ENCODE peak calls at places on chromosomes 1 and 21, in four cellular contexts. E, I, X and F are unnamed samples.
A peak's percentile ranks its signal among the peaks of the same experiment; 100 is the strongest.

GRCh38 chr1:176033879-176034278 is 173.2 kb downstream of the COP1 start:
- DNase-seq in E (no peak), I (no peak), X (no peak), F (peak; percentile 36)

GRCh38 chr1:162285149-162285561 is 91.5 kb downstream of the SPATA46 start:
- DNase-seq in E (no peak), I (no peak), X (no peak), F (no peak)

GRCh38 chr1:234775477-234776246 is 165.7 kb upstream of the IRF2BP2 start:
- DNase-seq in E (no peak), I (no peak), X (no peak), F (no peak)

GRCh38 chr1:29648026-29648425 is 411.7 kb downstream of the PTPRU start:
- DNase-seq in E (no peak), I (no peak), X (no peak), F (no peak)

GRCh38 chr1:82269466-82269865 is 468.7 kb downstream of the ADGRL2 start:
- DNase-seq in E (no peak), I (no peak), X (no peak), F (no peak)

GRCh38 chr1:108643492-108644333 is 17.2 kb downstream of the HENMT1 start:
- DNase-seq in E (peak; percentile 16), I (peak; percentile 38), X (peak; percentile 31), F (peak; percentile 78)

GRCh38 chr1:30976143-30976542 is 67.6 kb upstream of the SDC3 start:
- DNase-seq in E (no peak), I (no peak), X (no peak), F (peak; percentile 31)

GRCh38 chr1:40047769-40048168 is 7.2 kb downstream of the CAP1 start:
- DNase-seq in E (no peak), I (no peak), X (no peak), F (no peak)

GRCh38 chr1:201307239-201307638 is 23.9 kb downstream of the PKP1 start:
- DNase-seq in E (no peak), I (no peak), X (no peak), F (peak; percentile 15)

GRCh38 chr1:234774971-234775370 is 165.0 kb upstream of the IRF2BP2 start:
- DNase-seq in E (no peak), I (no peak), X (no peak), F (no peak)

GRCh38 chr1:26689504-26689903 is 6.3 kb upstream of the ARID1A start:
- DNase-seq in E (no peak), I (no peak), X (no peak), F (no peak)

GRCh38 chr1:7302873-7303272 is 468.2 kb upstream of the VAMP3 start:
- DNase-seq in E (no peak), I (peak; percentile 41), X (no peak), F (no peak)

GRCh38 chr21:34971656-34972055 is 77.4 kb downstream of the RUNX1 start:
- DNase-seq in E (no peak), I (no peak), X (no peak), F (no peak)

GRCh38 chr1:3772715-3773571 is at the start of gene SMIM1:
- DNase-seq in E (no peak), I (no peak), X (no peak), F (no peak)

GRCh38 chr1:76023669-76024407 is 50.7 kb upstream of the ST6GALNAC3 start:
- DNase-seq in E (no peak), I (no peak), X (no peak), F (peak; percentile 11)

GRCh38 chr1:38076038-38076437 is 29.4 kb upstream of the POU3F1 start:
- DNase-seq in E (no peak), I (no peak), X (peak; percentile 69), F (peak; percentile 18)

GRCh38 chr1:171166361-171166760 is 18.7 kb upstream of the FMO2 start:
- DNase-seq in E (no peak), I (no peak), X (no peak), F (no peak)

GRCh38 chr21:43866233-43866632 is 1.2 kb downstream of the AGPAT3 start:
- DNase-seq in E (no peak), I (no peak), X (peak; percentile 46), F (peak; percentile 57)

GRCh38 chr1:28343405-28343804 is 14.6 kb downstream of the MED18 start:
- DNase-seq in E (no peak), I (no peak), X (no peak), F (peak; percentile 74)

GRCh38 chr1:221620437-221621384 is 121.2 kb downstream of the DUSP10 start:
- DNase-seq in E (no peak), I (no peak), X (no peak), F (peak; percentile 23)

GRCh38 chr1:157158967-157159366 is 20.8 kb upstream of the ETV3 start:
- DNase-seq in E (no peak), I (no peak), X (no peak), F (no peak)

GRCh38 chr1:44497422-44498170 is 92.5 kb downstream of the RNF220 start:
- DNase-seq in E (no peak), I (no peak), X (no peak), F (no peak)

GRCh38 chr1:9653783-9654517 is 2.4 kb downstream of the PIK3CD start:
- DNase-seq in E (no peak), I (no peak), X (no peak), F (no peak)

GRCh38 chr21:44883250-44883649 is 9.8 kb upstream of the PTTG1IP start:
- DNase-seq in E (no peak), I (no peak), X (no peak), F (no peak)

GRCh38 chr1:27536004-27536757 is 46.2 kb upstream of the WASF2 start:
- DNase-seq in E (no peak), I (no peak), X (no peak), F (no peak)

GRCh38 chr21:26837539-26837938 is 7.7 kb downstream of the ADAMTS1 start:
- DNase-seq in E (no peak), I (no peak), X (no peak), F (no peak)

GRCh38 chr1:20742671-20743070 is 10.2 kb upstream of the SH2D5 start:
- DNase-seq in E (no peak), I (no peak), X (no peak), F (no peak)

GRCh38 chr1:30936541-30937171 is 28.1 kb upstream of the SDC3 start:
- DNase-seq in E (no peak), I (no peak), X (no peak), F (no peak)

GRCh38 chr1:194487172-194487571 is 1300.8 kb upstream of the B3GALT2 start:
- DNase-seq in E (no peak), I (no peak), X (no peak), F (no peak)

GRCh38 chr21:15063081-15063820 is 1.5 kb downstream of the NRIP1 start:
- DNase-seq in E (no peak), I (no peak), X (no peak), F (peak; percentile 18)

GRCh38 chr21:15064576-15065380 is at the start of gene NRIP1:
- DNase-seq in E (no peak), I (peak; percentile 31), X (peak; percentile 80), F (peak; percentile 87)

GRCh38 chr21:15065381-15066230 is 806 bp upstream of the NRIP1 start:
- DNase-seq in E (no peak), I (peak; percentile 37), X (peak; percentile 39), F (peak; percentile 86)

GRCh38 chr21:15063821-15064575 is 802 bp downstream of the NRIP1 start:
- DNase-seq in E (no peak), I (peak; percentile 7), X (peak; percentile 56), F (no peak)

DNA sequence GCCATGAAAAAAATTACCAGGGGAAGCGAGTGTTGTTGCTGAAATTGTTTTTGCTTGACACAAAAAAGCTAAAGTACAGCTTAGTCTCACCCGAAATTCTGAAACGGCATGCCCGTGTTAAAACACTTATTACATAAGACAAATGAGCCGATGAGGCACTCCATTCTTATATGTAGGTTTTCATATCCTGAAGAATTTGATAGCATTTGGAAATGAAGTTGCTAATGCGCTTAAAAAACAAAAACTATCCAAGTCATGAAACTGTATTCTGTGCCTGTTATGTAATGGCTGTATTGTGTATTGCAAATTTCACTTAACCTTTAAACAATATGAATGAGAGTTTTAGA is 1.4 kb upstream of the NRIP1 start:
- DNase-seq in E (no peak), I (no peak), X (no peak), F (no peak)
- TF ChIP-seq CEBPB in E (no peak), I (no peak), X (no peak), F (no peak)

DNA sequence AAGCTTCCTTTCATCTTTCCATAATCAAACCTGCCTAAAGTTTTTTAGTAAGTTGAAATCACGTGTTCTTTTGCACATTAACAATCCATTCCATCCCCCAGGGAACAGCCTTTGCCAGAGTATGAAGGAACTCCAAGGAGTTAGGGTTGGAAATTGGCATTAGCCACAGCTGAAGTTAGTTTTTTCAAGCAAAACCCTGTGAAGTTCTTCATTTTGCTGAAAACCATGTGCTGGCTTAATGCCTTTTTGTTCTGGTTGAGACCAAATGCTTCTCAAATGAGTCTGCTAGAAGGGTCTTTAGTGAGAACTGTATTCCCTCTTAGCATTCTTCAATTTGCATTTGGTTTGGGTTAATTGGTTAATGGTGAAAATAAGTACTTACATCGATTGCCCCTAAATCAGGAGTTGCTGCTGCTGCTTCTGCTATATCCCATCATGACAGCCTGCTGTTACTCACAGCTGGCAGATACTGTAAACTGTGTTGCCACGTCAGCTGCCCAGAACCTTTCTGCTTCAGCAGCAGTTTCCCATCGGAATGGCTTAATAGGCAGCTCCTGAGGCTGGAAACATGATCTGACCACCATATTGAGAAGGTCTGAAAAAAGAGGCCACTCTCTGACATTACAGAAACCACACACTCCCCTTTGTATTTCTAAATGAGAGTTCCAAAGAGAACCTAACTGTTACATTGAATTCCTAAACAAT is 14.1 kb upstream of the SEC16B start:
- DNase-seq in E (no peak), I (no peak), X (no peak), F (peak; percentile 98)
- TF ChIP-seq CEBPB in E (no peak), I (no peak), X (no peak), F (no peak)

GRCh38 chr1:167821969-167822685 is 91.8 kb downstream of the ADCY10 start:
- DNase-seq in E (no peak), I (no peak), X (no peak), F (peak; percentile 20)

GRCh38 chr1:167821356-167821685 is 92.6 kb downstream of the ADCY10 start:
- DNase-seq in E (no peak), I (no peak), X (no peak), F (no peak)

GRCh38 chr1:167824163-167824794 is 89.7 kb downstream of the ADCY10 start:
- DNase-seq in E (no peak), I (no peak), X (no peak), F (no peak)

GRCh38 chr1:167820684-167821355 is 93.1 kb downstream of the ADCY10 start:
- DNase-seq in E (no peak), I (no peak), X (no peak), F (no peak)

DNA sequence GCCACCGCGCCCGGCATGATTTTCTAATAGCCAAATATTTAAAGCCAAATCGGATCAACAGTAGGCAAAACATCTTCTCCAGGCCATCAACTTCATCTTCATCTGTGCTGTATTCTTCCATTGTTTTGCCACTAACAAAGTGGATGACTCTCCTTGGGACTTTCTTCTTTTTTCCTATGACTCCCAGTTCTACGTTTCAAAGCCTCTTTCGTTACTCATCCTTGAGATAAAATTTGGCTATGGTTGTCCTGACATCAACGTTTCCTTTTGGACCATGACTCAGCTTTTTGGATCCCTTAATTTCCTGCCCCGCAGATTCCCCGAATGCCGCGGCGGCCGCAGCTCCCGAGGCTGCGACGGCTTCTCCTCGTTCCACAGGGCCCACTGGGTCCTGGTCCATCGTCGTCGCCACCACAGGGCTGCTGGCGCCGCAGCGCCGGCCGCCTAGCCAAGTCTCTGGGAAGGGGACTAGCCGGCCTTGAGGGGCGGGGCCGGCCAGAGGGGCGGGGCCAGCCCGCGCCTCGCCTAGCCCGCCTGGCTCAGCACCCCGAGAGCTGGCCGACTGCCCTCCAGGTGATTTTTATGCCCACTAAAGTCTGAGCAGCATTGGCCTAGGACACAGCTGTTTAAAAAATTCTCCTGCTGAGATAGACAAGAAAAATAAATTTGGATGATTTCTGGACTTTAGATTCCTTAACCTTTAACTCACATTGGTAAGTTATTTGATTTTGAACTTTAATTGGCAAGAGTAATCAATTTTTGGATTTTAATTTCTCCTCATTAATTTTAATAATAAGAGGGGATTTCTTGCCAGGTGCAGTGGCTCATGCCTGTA is 93.9 kb downstream of the ADCY10 start:
- DNase-seq in E (no peak), I (peak; percentile 85), X (peak; percentile 91), F (peak; percentile 96)
- TF ChIP-seq CEBPB in E (no peak), I (no peak), X (no peak), F (no peak)

GRCh38 chr1:89989791-89990190 is 5.1 kb upstream of the ZNF326 start:
- DNase-seq in E (no peak), I (no peak), X (no peak), F (no peak)
- TF ChIP-seq CEBPB in E (no peak), I (no peak), X (no peak), F (no peak)